ENCODE peak calls at places on chromosomes 1 and 21, in four cellular contexts. O, F, E and L are unnamed samples.

GRCh38 chr1:248243204-248243603 is 12.0 kb downstream of the OR2M4 start:
- DNase-seq in O (no peak), F (peak; percentile 24), E (peak; percentile 15), L (peak; percentile 10)

GRCh38 chr1:63668298-63668697 is 75.1 kb downstream of the PGM1 start:
- DNase-seq in O (no peak), F (no peak), E (no peak), L (no peak)

GRCh38 chr1:3890389-3891328 is 9.4 kb downstream of the C1orf174 start:
- DNase-seq in O (no peak), F (no peak), E (no peak), L (no peak)

GRCh38 chr1:200436436-200436835 is 26.6 kb upstream of the ZNF281 start:
- DNase-seq in O (no peak), F (no peak), E (no peak), L (no peak)

GRCh38 chr1:233279971-233280370 is 15.6 kb downstream of the PCNX2 start:
- DNase-seq in O (no peak), F (no peak), E (no peak), L (no peak)

GRCh38 chr1:171868217-171868616 is 26.9 kb downstream of the DNM3 start:
- DNase-seq in O (no peak), F (no peak), E (no peak), L (no peak)

GRCh38 chr1:178048426-178048825 is 45.5 kb upstream of the RASAL2 start:
- DNase-seq in O (no peak), F (no peak), E (no peak), L (peak; percentile 98)

GRCh38 chr1:181184621-181185020 is 96.1 kb downstream of the IER5 start:
- DNase-seq in O (no peak), F (no peak), E (no peak), L (no peak)

GRCh38 chr1:207897188-207897587 is 13.7 kb downstream of the CD34 start:
- DNase-seq in O (no peak), F (no peak), E (peak; percentile 44), L (no peak)

GRCh38 chr21:27333091-27333490 is 366.2 kb upstream of the ADAMTS5 start:
- DNase-seq in O (no peak), F (no peak), E (no peak), L (no peak)

GRCh38 chr1:27393641-27394281 is 1.3 kb downstream of the GPR3 start:
- DNase-seq in O (no peak), F (no peak), E (no peak), L (no peak)

GRCh38 chr1:27392778-27393635 is 585 bp downstream of the GPR3 start:
- DNase-seq in O (no peak), F (no peak), E (peak; percentile 52), L (no peak)

GRCh38 chr1:27394282-27394658 is 1.8 kb downstream of the GPR3 start:
- DNase-seq in O (no peak), F (no peak), E (no peak), L (no peak)

GRCh38 chr1:27395441-27396195 is 3.2 kb downstream of the GPR3 start:
- DNase-seq in O (no peak), F (peak; percentile 83), E (peak; percentile 83), L (no peak)

GRCh38 chr1:27394925-27395324 is 2.5 kb downstream of the GPR3 start:
- DNase-seq in O (no peak), F (no peak), E (no peak), L (no peak)
- H3K9me3 ChIP-seq in O (no peaks in the 10 kb centered on the region), F (no peaks in the 10 kb centered on the region), E (no peaks in the 10 kb centered on the region), L (no peaks in the 10 kb centered on the region)

DNA sequence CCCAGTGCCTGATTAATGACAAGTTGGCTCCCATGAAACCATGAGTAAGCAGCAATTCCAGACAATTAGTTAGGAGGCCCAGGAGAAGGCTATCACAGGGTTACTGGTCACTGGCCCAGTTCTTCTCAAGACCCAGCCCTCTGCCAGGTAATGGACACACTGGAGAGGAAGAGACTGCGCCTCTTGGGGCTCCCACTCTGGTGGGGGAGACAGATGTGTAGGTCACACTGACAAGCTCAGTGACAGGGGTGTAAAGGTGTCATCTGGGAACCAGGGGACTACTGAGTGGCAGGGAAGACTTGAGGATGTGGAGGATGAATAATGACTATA is 4.9 kb downstream of the HPCA start:
- DNase-seq in O (no peak), F (no peak), E (no peak), L (no peak)
- H3K9me3 ChIP-seq in O (peaks cover 3% of the 10 kb centered on the region), F (no peaks in the 10 kb centered on the region), E (no peaks in the 10 kb centered on the region), L (no peaks in the 10 kb centered on the region)

GRCh38 chr21:30800605-30801004 is 12.5 kb downstream of the KRTAP8-1 start:
- DNase-seq in O (no peak), F (no peak), E (no peak), L (no peak)
- H3K9me3 ChIP-seq in O (peaks cover 11% of the 10 kb centered on the region), F (no peaks in the 10 kb centered on the region), E (no peaks in the 10 kb centered on the region), L (no peaks in the 10 kb centered on the region)

GRCh38 chr1:76106251-76106650 is 31.7 kb downstream of the ST6GALNAC3 start:
- DNase-seq in O (no peak), F (no peak), E (no peak), L (no peak)
- H3K9me3 ChIP-seq in O (no peaks in the 10 kb centered on the region), F (no peaks in the 10 kb centered on the region), E (no peaks in the 10 kb centered on the region), L (no peaks in the 10 kb centered on the region)

GRCh38 chr1:17161137-17161700 is 42.0 kb upstream of the PADI2 start:
- DNase-seq in O (no peak), F (no peak), E (no peak), L (no peak)

GRCh38 chr1:17158961-17159360 is 39.7 kb upstream of the PADI2 start:
- DNase-seq in O (no peak), F (no peak), E (no peak), L (no peak)

GRCh38 chr1:17155257-17155895 is 36.1 kb upstream of the PADI2 start:
- DNase-seq in O (no peak), F (no peak), E (no peak), L (no peak)

DNA sequence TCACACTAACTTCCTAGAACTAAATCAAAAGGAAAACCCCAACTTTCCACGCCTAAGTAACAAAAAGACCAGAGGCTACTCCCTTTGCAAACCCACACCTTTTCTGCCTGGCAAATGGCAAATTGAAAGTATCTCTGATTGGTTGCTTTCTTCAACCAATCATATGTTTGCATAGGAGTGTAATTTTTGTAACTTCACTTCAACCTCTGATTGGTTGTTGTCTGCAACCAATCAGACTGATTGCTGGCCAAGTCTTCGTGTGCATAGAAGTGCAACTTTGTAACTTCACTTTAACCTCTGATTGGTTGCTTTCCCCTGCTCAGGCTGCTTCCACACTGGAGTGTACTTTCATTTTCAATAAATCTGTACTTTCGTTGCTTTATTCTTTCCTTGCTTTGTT is 36.9 kb upstream of the PADI2 start:
- DNase-seq in O (no peak), F (no peak), E (no peak), L (no peak)
- H3K9me3 ChIP-seq in O (peaks cover 32% of the 10 kb centered on the region), F (no peaks in the 10 kb centered on the region), E (no peaks in the 10 kb centered on the region), L (peaks cover 5% of the 10 kb centered on the region)